ENCODE peak calls at places on chromosomes 11 and 22, in six cellular contexts. D is HCT116, A is fibroblast of mammary gland, J is cardiac muscle cell, Z is ascending aorta, K is bronchial epithelial cell. U is an unnamed sample.

GRCh38 chr11:43852057-43852636 is 28.5 kb upstream of the ALKBH3 start:
- DNase-seq in D (peak), A (peak), J (peak), Z (no peak), K (peak), U (peak)

GRCh38 chr11:28346209-28346608 is 238.0 kb downstream of the METTL15 start:
- DNase-seq in D (no peak), A (no peak), J (no peak), Z (no peak), K (peak), U (no peak)

GRCh38 chr22:36781656-36782627 is 6.0 kb upstream of the IFT27 start:
- DNase-seq in D (peak), A (peak), J (peak), Z (peak), K (peak), U (peak)

GRCh38 chr11:39651857-39652461 is 1807.5 kb downstream of the LRRC4C start:
- DNase-seq in D (no peak), A (no peak), J (no peak), Z (no peak), K (no peak), U (no peak)

GRCh38 chr11:65592840-65593517 is 2.6 kb downstream of the KCNK7 start:
- DNase-seq in D (no peak), A (no peak), J (no peak), Z (no peak), K (peak), U (no peak)

GRCh38 chr22:34966980-34967379 is 99.0 kb upstream of the ISX start:
- DNase-seq in D (no peak), A (no peak), J (no peak), Z (no peak), K (peak), U (no peak)

GRCh38 chr11:119336744-119337469 is 2.6 kb downstream of the RNF26 start:
- DNase-seq in D (no peak), A (no peak), J (no peak), Z (no peak), K (no peak), U (no peak)

GRCh38 chr11:119522609-119523008 is 99.6 kb upstream of the THY1 start:
- DNase-seq in D (no peak), A (no peak), J (no peak), Z (no peak), K (no peak), U (no peak)

GRCh38 chr22:47133263-47133662 is 370.8 kb downstream of the TBC1D22A start:
- DNase-seq in D (no peak), A (no peak), J (no peak), Z (no peak), K (no peak), U (no peak)

GRCh38 chr11:64065712-64066111 is 30.0 kb downstream of the FLRT1 start:
- DNase-seq in D (no peak), A (no peak), J (no peak), Z (no peak), K (no peak), U (no peak)

GRCh38 chr11:36540998-36541397 is 26.8 kb upstream of the RAG1 start:
- DNase-seq in D (peak), A (peak), J (peak), Z (no peak), K (peak), U (peak)
- TF ChIP-seq CTCF in D (peak), A (peak), J (peak), Z (no peak), K (peak), U (peak)

GRCh38 chr11:124835918-124836317 is 29.3 kb upstream of the ROBO3 start:
- DNase-seq in D (no peak), A (no peak), J (no peak), Z (no peak), K (no peak), U (no peak)
- H3K4me3 ChIP-seq in D (no peak), A (no peak), J (no peak), Z (peak), K (no peak), U (no peak)

DNA sequence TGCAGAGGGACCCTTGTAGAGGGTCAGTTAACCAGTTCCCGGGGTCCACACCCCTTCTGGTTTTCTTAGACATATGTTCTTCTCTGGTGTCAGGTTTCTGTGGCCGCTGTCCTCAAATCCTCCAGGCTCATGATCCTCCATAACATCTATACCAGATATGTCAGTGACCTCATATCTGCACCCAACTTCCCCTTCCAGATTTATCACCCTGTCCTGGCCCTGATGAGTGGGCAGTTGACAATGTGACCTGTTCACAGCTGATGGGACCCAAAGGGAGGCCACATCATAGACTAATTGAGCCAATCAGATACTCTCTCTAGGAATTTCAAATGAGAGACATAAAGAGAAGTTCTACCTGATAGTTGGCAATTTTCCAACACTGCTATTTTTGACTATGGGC is 5.1 kb downstream of the DKK3 start:
- DNase-seq in D (no peak), A (no peak), J (no peak), Z (no peak), K (no peak), U (no peak)
- TF ChIP-seq CTCF in D (no peak), A (no peak), J (no peak), Z (no peak), K (no peak), U (no peak)

GRCh38 chr11:73461335-73461840 is 85.2 kb downstream of the RELT start:
- DNase-seq in D (no peak), A (peak), J (no peak), Z (no peak), K (no peak), U (no peak)
- H3K4me3 ChIP-seq in D (no peak), A (no peak), J (no peak), Z (no peak), K (no peak), U (no peak)

GRCh38 chr11:35362571-35362980 is 56.8 kb downstream of the SLC1A2 start:
- DNase-seq in D (no peak), A (peak), J (no peak), Z (no peak), K (no peak), U (no peak)
- TF ChIP-seq CTCF in D (no peak), A (no peak), J (no peak), Z (no peak), K (no peak), U (no peak)